ENCODE peak calls at places on chromosomes 2 and 18, in eight cellular contexts. F is CD8-positive, alpha-beta T cell; I is right cardiac atrium; B is mammary epithelial cell; D is GM23248; U is Peyer's patch; M is PC-9; C is K562. N is an unnamed sample.

GRCh38 chr18:59220164-59220783 is 316 bp downstream of the GRP start:
- DNase-seq in F (no peak), I (no peak), B (no peak), D (peak; percentile 27), U (no peak), M (no peak), C (no peak), N (peak; percentile 7)

GRCh38 chr2:234967201-234967873 is 15.5 kb downstream of the SH3BP4 start:
- DNase-seq in F (no peak), I (no peak), B (no peak), D (no peak), U (no peak), M (no peak), C (no peak), N (no peak)

GRCh38 chr2:44184106-44184505 is 15.4 kb downstream of the PPM1B start:
- DNase-seq in F (no peak), I (no peak), B (no peak), D (no peak), U (no peak), M (no peak), C (no peak), N (no peak)

GRCh38 chr2:200189964-200190363 is 116.5 kb upstream of the SPATS2L start:
- DNase-seq in F (no peak), I (no peak), B (peak; percentile 8), D (no peak), U (no peak), M (no peak), C (no peak), N (no peak)

GRCh38 chr2:229445501-229446294 is 174.6 kb upstream of the PID1 start:
- DNase-seq in F (no peak), I (peak; percentile 64), B (peak; percentile 43), D (peak; percentile 78), U (no peak), M (no peak), C (no peak), N (no peak)

GRCh38 chr2:85017436-85018048 is 46.6 kb downstream of the KCMF1 start:
- DNase-seq in F (no peak), I (no peak), B (no peak), D (peak; percentile 47), U (no peak), M (no peak), C (no peak), N (no peak)

GRCh38 chr2:146321175-146321574 is 1523.7 kb upstream of the ACVR2A start:
- DNase-seq in F (no peak), I (no peak), B (no peak), D (no peak), U (no peak), M (no peak), C (no peak), N (no peak)

GRCh38 chr2:120470717-120471060 is 124.8 kb downstream of the INHBB start:
- DNase-seq in F (no peak), I (no peak), B (no peak), D (peak; percentile 51), U (no peak), M (no peak), C (no peak), N (no peak)

GRCh38 chr2:129936334-129936934 is 43.0 kb upstream of the RAB6C start:
- DNase-seq in F (no peak), I (no peak), B (no peak), D (peak; percentile 34), U (no peak), M (peak; percentile 54), C (peak; percentile 40), N (no peak)

GRCh38 chr18:26429535-26429934 is 118.8 kb downstream of the KCTD1 start:
- DNase-seq in F (no peak), I (no peak), B (peak; percentile 84), D (peak; percentile 93), U (no peak), M (peak; percentile 36), C (no peak), N (no peak)

GRCh38 chr2:222919841-222920609 is 59.2 kb downstream of the ACSL3 start:
- DNase-seq in F (no peak), I (no peak), B (peak; percentile 58), D (peak; percentile 95), U (no peak), M (peak; percentile 47), C (peak; percentile 63), N (no peak)

GRCh38 chr2:62215306-62216064 is 19.6 kb downstream of the B3GNT2 start:
- DNase-seq in F (no peak), I (no peak), B (no peak), D (peak; percentile 75), U (no peak), M (no peak), C (peak; percentile 68), N (peak; percentile 74)

GRCh38 chr2:223865124-223865523 is 27.7 kb upstream of the AP1S3 start:
- DNase-seq in F (peak; percentile 15), I (no peak), B (no peak), D (no peak), U (no peak), M (no peak), C (no peak), N (no peak)

GRCh38 chr2:71456617-71457016 is 3.3 kb downstream of the DYSF start:
- DNase-seq in F (no peak), I (no peak), B (no peak), D (no peak), U (no peak), M (no peak), C (no peak), N (no peak)

GRCh38 chr18:11042247-11042646 is 107.1 kb downstream of the PIEZO2 start:
- DNase-seq in F (no peak), I (no peak), B (no peak), D (no peak), U (no peak), M (no peak), C (no peak), N (no peak)

GRCh38 chr2:184030978-184031377 is 567.4 kb upstream of the ZNF804A start:
- DNase-seq in F (no peak), I (no peak), B (no peak), D (no peak), U (no peak), M (no peak), C (no peak), N (no peak)

GRCh38 chr2:233556756-233557736 is 9.5 kb downstream of the USP40 start:
- DNase-seq in F (no peak), I (no peak), B (peak; percentile 92), D (peak; percentile 61), U (no peak), M (peak; percentile 55), C (no peak), N (no peak)

GRCh38 chr2:236576053-236576452 is 6.4 kb downstream of the ACKR3 start:
- DNase-seq in F (no peak), I (no peak), B (no peak), D (peak; percentile 16), U (no peak), M (no peak), C (no peak), N (no peak)

GRCh38 chr18:33051397-33051796 is 278.6 kb upstream of the KLHL14 start:
- DNase-seq in F (no peak), I (no peak), B (peak; percentile 2), D (peak; percentile 1), U (no peak), M (no peak), C (no peak), N (no peak)
- H3K4me1 ChIP-seq in F (no peaks in the 10 kb centered on the region), I (no peaks in the 10 kb centered on the region), B (no peaks in the 10 kb centered on the region), D (no peaks in the 10 kb centered on the region), U (no peaks in the 10 kb centered on the region), M (no peaks in the 10 kb centered on the region), C (no peaks in the 10 kb centered on the region), N (no peaks in the 10 kb centered on the region)

DNA sequence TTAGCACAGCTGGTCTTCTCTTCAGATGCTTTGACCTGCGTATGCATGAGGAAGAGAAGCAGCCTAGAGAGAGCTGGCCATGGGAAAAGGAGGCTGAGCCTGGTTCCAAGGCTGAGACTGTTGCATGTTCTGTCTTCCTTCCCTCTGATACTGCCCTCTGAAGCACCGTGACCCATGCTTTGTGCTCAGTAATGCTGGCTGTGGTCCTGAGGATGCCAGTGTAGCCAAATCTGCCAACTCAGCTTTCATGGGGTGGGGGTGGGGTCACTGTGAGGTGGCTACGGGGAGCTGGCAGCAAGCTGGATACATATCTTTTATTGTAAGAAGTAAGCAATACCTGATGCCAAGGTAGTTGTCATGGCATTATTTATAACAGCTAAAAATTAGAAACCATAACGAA is 41.5 kb downstream of the EPAS1 start:
- DNase-seq in F (no peak), I (no peak), B (no peak), D (no peak), U (no peak), M (no peak), C (no peak), N (no peak)
- H3K4me1 ChIP-seq in F (peaks cover 10% of the 10 kb centered on the region), I (peaks cover 60% of the 10 kb centered on the region), B (peaks cover 46% of the 10 kb centered on the region), D (peaks cover 40% of the 10 kb centered on the region), U (no peaks in the 10 kb centered on the region), M (peaks cover 35% of the 10 kb centered on the region), C (peaks cover 52% of the 10 kb centered on the region), N (peaks cover 84% of the 10 kb centered on the region)

DNA sequence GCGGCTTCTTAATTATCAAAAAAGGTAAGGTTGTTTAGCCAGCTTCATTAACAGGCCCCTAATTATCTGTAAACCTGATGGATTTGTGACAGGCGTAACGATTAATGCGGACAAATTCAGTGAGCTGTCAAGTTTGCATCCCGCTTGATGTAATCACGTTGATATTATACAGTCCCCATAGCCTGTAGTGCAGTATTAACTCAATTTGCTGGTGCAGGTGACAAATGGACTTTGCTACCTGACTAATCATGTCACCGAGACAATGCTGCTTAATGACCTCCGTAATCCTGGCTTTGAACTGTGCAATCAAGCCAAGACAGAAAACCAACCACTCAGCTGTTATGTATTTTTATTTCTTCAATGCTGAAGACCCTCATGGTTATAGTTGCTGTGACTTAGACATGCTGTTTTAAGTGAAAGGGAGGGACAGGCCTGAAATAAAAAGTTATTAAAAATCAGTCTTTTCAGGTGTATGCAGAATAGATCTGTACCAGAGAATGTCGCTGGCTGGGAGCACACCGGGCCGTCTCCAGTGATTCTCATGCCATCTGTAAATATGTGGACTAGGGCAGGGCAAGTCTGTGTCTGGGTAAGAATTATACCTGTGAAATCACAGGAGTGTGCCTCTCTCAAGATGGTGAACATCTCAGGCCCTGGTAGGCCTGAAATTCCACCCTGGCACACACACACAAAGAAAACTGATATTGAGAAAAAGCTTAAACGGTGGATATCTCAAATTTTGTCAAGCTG is 4.3 kb downstream of the TSHZ1 start:
- DNase-seq in F (no peak), I (no peak), B (no peak), D (no peak), U (no peak), M (no peak), C (no peak), N (no peak)
- H3K4me1 ChIP-seq in F (peaks cover 52% of the 10 kb centered on the region), I (no peaks in the 10 kb centered on the region), B (peaks cover 15% of the 10 kb centered on the region), D (peaks cover 26% of the 10 kb centered on the region), U (no peaks in the 10 kb centered on the region), M (peaks cover 25% of the 10 kb centered on the region), C (peaks cover 17% of the 10 kb centered on the region), N (peaks cover 3% of the 10 kb centered on the region)

GRCh38 chr18:12995424-12995823 is 4.3 kb downstream of the CEP192 start:
- DNase-seq in F (no peak), I (no peak), B (no peak), D (no peak), U (no peak), M (no peak), C (no peak), N (no peak)

GRCh38 chr18:12996661-12997292 is 5.6 kb downstream of the CEP192 start:
- DNase-seq in F (no peak), I (no peak), B (no peak), D (no peak), U (no peak), M (no peak), C (peak; percentile 28), N (no peak)

GRCh38 chr18:12993439-12993838 is 2.3 kb downstream of the CEP192 start:
- DNase-seq in F (no peak), I (no peak), B (no peak), D (no peak), U (no peak), M (no peak), C (no peak), N (no peak)

GRCh38 chr18:12998332-12999060 is 7.3 kb downstream of the CEP192 start:
- DNase-seq in F (no peak), I (no peak), B (no peak), D (no peak), U (no peak), M (no peak), C (no peak), N (no peak)

GRCh38 chr18:12995952-12996477 is 4.9 kb downstream of the CEP192 start:
- DNase-seq in F (no peak), I (no peak), B (no peak), D (no peak), U (no peak), M (no peak), C (no peak), N (no peak)
- H3K4me1 ChIP-seq in F (peaks cover 23% of the 10 kb centered on the region), I (peaks cover 6% of the 10 kb centered on the region), B (peaks cover 11% of the 10 kb centered on the region), D (peaks cover 12% of the 10 kb centered on the region), U (no peaks in the 10 kb centered on the region), M (peaks cover 13% of the 10 kb centered on the region), C (peaks cover 31% of the 10 kb centered on the region), N (no peaks in the 10 kb centered on the region)